ENCODE peak calls at places on chromosome 2, in six cellular contexts. S is H1, H is K562, B is HCT116, R is GM12878, E is HepG2. M is an unnamed sample.

GRCh38 chr2:10178751-10179150 is 56.2 kb downstream of the RRM2 start:
- DNase-seq in R (no peak), S (no peak), B (no peak), H (no peak), E (no peak), M (no peak)

GRCh38 chr2:5897249-5897648 is 205.1 kb downstream of the SOX11 start:
- DNase-seq in H (no peak), S (no peak), B (no peak), E (no peak), R (no peak), M (no peak)

GRCh38 chr2:189393440-189394111 is 47.7 kb upstream of the WDR75 start:
- DNase-seq in R (no peak), B (peak), E (no peak), S (no peak), H (no peak), M (no peak)

GRCh38 chr2:15582645-15583340 is 8.9 kb upstream of the DDX1 start:
- DNase-seq in B (no peak), E (no peak), S (no peak), H (no peak), R (no peak), M (no peak)

GRCh38 chr2:158586491-158586890 is 129.7 kb downstream of the PKP4 start:
- DNase-seq in E (peak), R (no peak), H (no peak), B (no peak), S (no peak), M (no peak)

GRCh38 chr2:240915526-240916335 is 9.6 kb downstream of the CROCC2 start:
- DNase-seq in E (no peak), B (no peak), H (no peak), S (no peak), R (no peak), M (no peak)

GRCh38 chr2:43293744-43294695 is 67.6 kb upstream of the ZFP36L2 start:
- DNase-seq in B (peak), E (peak), S (no peak), H (peak), R (peak), M (no peak)

GRCh38 chr2:219911541-219911940 is 284.1 kb downstream of the SLC4A3 start:
- DNase-seq in S (no peak), R (no peak), H (no peak), B (no peak), E (no peak), M (no peak)

GRCh38 chr2:117232305-117232704 is 582.2 kb upstream of the DDX18 start:
- DNase-seq in S (no peak), H (no peak), R (no peak), B (no peak), E (no peak), M (no peak)

GRCh38 chr2:211611061-211611518 is 927.5 kb downstream of the ERBB4 start:
- DNase-seq in R (no peak), E (peak), S (no peak), B (no peak), H (no peak), M (no peak)

GRCh38 chr2:97747716-97748115 is 34.3 kb downstream of the ZAP70 start:
- DNase-seq in E (no peak), B (no peak), H (no peak), S (no peak), R (no peak), M (no peak)

GRCh38 chr2:69053416-69053965 is 40.5 kb downstream of the ANTXR1 start:
- DNase-seq in R (no peak), S (no peak), B (no peak), E (no peak), H (no peak), M (no peak)

GRCh38 chr2:120352701-120353590 is 7.0 kb downstream of the INHBB start:
- DNase-seq in B (no peak), R (no peak), S (no peak), H (no peak), E (no peak), M (no peak)

GRCh38 chr2:182368446-182368845 is 58.4 kb downstream of the PDE1A start:
- DNase-seq in H (no peak), B (no peak), S (no peak), E (no peak), R (no peak), M (no peak)

GRCh38 chr2:212994976-212995375 is 156.4 kb downstream of the IKZF2 start:
- DNase-seq in S (no peak), H (no peak), R (no peak), B (no peak), E (no peak), M (no peak)

GRCh38 chr2:112155331-112156151 is 17.4 kb downstream of the FBLN7 start:
- DNase-seq in E (no peak), R (no peak), B (no peak), S (no peak), H (no peak), M (no peak)

GRCh38 chr2:237315170-237315880 is 98.6 kb downstream of the COL6A3 start:
- DNase-seq in R (no peak), H (no peak), B (no peak), E (peak), S (no peak), M (peak)

GRCh38 chr2:196309646-196310045 is 138.3 kb upstream of the STK17B start:
- DNase-seq in B (no peak), H (no peak), S (no peak), R (no peak), E (no peak), M (no peak)
- H3K4me3 ChIP-seq in B (no peak), H (no peak), S (no peak), R (no peak), E (no peak), M (no peak)

DNA sequence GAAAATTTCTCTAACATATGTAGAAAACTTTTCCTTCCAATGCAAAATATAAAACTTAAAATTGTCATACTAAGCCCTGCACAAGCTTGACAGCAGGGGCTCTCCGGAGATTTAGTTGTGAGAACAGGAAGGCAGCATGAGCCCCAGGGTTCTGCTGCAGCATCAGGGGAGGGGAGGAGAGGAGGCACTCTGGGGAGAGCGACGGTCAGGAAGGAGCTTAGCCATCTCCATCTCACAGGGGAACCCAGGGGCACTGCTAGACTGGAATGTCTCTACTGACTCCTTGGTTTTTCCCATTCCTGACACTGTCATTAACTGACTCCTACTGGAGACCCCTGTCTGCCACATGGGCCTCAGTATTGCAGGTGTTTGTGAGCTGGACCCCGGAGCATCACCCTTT is 123.6 kb downstream of the GPR39 start:
- DNase-seq in S (no peak), B (no peak), E (no peak), R (no peak), H (no peak), M (no peak)
- TF ChIP-seq ZNF274 in S (no peak), B (no peak), E (no peak), R (no peak), H (no peak), M (no peak)

GRCh38 chr2:20011276-20012031 is 1.0 kb downstream of the MATN3 start:
- DNase-seq in H (no peak), S (no peak), B (no peak), E (no peak), R (no peak), M (no peak)
- H3K4me3 ChIP-seq in H (no peak), S (peak), B (no peak), E (peak), R (no peak), M (peak)

GRCh38 chr2:179410552-179411356 is 146.1 kb upstream of the SESTD1 start:
- DNase-seq in R (no peak), E (peak), H (peak), B (peak), S (no peak), M (peak)
- TF ChIP-seq ZNF274 in R (no peak), E (no peak), H (no peak), B (no peak), S (no peak), M (no peak)

GRCh38 chr2:72146357-72147302 is 1.0 kb downstream of the CYP26B1 start:
- DNase-seq in H (no peak), B (no peak), S (no peak), E (no peak), R (no peak), M (no peak)
- H3K4me3 ChIP-seq in H (no peak), B (no peak), S (peak), E (no peak), R (no peak), M (peak)

GRCh38 chr2:231717281-231718180 is 9.2 kb downstream of the PTMA start:
- DNase-seq in B (peak), S (no peak), R (peak), E (peak), H (peak), M (peak)
- TF ChIP-seq ZNF274 in B (no peak), S (no peak), R (no peak), E (no peak), H (no peak), M (no peak)

GRCh38 chr2:109320195-109320935 is 191.4 kb downstream of the SH3RF3 start:
- DNase-seq in H (no peak), B (no peak), E (no peak), R (no peak), S (no peak), M (no peak)

GRCh38 chr2:109322646-109323045 is 193.6 kb downstream of the SH3RF3 start:
- DNase-seq in E (no peak), B (no peak), H (no peak), S (no peak), R (no peak), M (no peak)

GRCh38 chr2:109324859-109325258 is 195.9 kb downstream of the SH3RF3 start:
- DNase-seq in R (no peak), B (no peak), H (no peak), S (no peak), E (no peak), M (no peak)

GRCh38 chr2:109321570-109321969 is 192.6 kb downstream of the SH3RF3 start:
- DNase-seq in H (no peak), B (no peak), R (no peak), E (no peak), S (no peak), M (no peak)

GRCh38 chr2:109322111-109322510 is 193.1 kb downstream of the SH3RF3 start:
- DNase-seq in E (no peak), B (no peak), S (no peak), H (no peak), R (no peak), M (no peak)
- H3K4me3 ChIP-seq in E (no peak), B (no peak), S (no peak), H (no peak), R (no peak), M (no peak)

GRCh38 chr2:21772624-21773023 is 648.9 kb downstream of the TDRD15 start:
- DNase-seq in B (no peak), R (no peak), E (no peak), S (no peak), H (no peak), M (no peak)
- TF ChIP-seq ZNF274 in B (no peak), R (no peak), E (no peak), S (no peak), H (no peak), M (no peak)

M was measured in NT2/D1.